ENCODE peak calls at places on chromosomes 12 and 14, in nine cellular contexts. U is K562; V is SJCRH30; W is Caco-2; T is mucosa of descending colon; A is IMR-90; E is cardiac fibroblast; P is cardiac muscle cell; Q is naive thymus-derived CD4-positive, alpha-beta T cell. N is an unnamed sample.

GRCh38 chr14:104445086-104445485 is 134.5 kb upstream of the C14orf180 start:
- DNase-seq in T (no peak), W (no peak), U (no peak), P (no peak), A (no peak), V (no peak), Q (no peak), E (no peak), N (no peak)

GRCh38 chr12:94798107-94798506 is 147.8 kb upstream of the TMCC3 start:
- DNase-seq in V (no peak), P (no peak), Q (no peak), W (no peak), U (no peak), E (no peak), T (no peak), A (no peak), N (no peak)

GRCh38 chr12:32533971-32534590 is 134.7 kb downstream of the FGD4 start:
- DNase-seq in V (peak), T (peak), U (no peak), W (peak), Q (no peak), E (peak), P (peak), A (peak), N (no peak)

GRCh38 chr12:12934556-12934955 is 17.4 kb downstream of the GPRC5D start:
- DNase-seq in U (no peak), P (no peak), V (no peak), T (no peak), Q (no peak), A (no peak), W (peak), E (no peak), N (no peak)

GRCh38 chr12:286531-287300 is 24.1 kb upstream of the SLC6A13 start:
- DNase-seq in T (no peak), E (no peak), P (no peak), W (no peak), U (no peak), A (no peak), V (no peak), Q (no peak), N (no peak)

GRCh38 chr12:63978519-63978918 is 134.0 kb downstream of the SRGAP1 start:
- DNase-seq in T (no peak), V (no peak), U (no peak), W (no peak), E (peak), Q (no peak), A (peak), P (no peak), N (no peak)

GRCh38 chr14:89178802-89179201 is 238.2 kb downstream of the FOXN3 start:
- DNase-seq in E (peak), P (peak), W (no peak), A (peak), V (no peak), Q (no peak), U (no peak), T (no peak), N (no peak)

GRCh38 chr12:54967461-54967860 is 17.1 kb downstream of the TESPA1 start:
- DNase-seq in V (no peak), Q (no peak), U (no peak), E (no peak), T (no peak), W (no peak), P (no peak), A (no peak), N (peak)

GRCh38 chr14:105064721-105065143 is 498 bp downstream of the GPR132 start:
- DNase-seq in V (no peak), T (peak), P (no peak), E (peak), U (peak), A (peak), W (peak), Q (no peak), N (no peak)

GRCh38 chr12:13197526-13198141 is 1.1 kb downstream of the EMP1 start:
- DNase-seq in U (no peak), Q (no peak), A (peak), T (no peak), E (peak), P (no peak), W (no peak), V (no peak), N (no peak)

GRCh38 chr12:52942914-52943207 is 6.1 kb upstream of the KRT18 start:
- DNase-seq in W (no peak), Q (no peak), E (no peak), U (no peak), T (no peak), V (no peak), A (no peak), P (no peak), N (no peak)

GRCh38 chr14:105570482-105570881 is 44.1 kb downstream of the TMEM121 start:
- DNase-seq in U (no peak), A (no peak), W (no peak), T (no peak), Q (no peak), V (no peak), E (no peak), P (no peak), N (no peak)

GRCh38 chr14:30855345-30856037 is 18.9 kb upstream of the COCH start:
- DNase-seq in A (no peak), U (no peak), T (no peak), Q (no peak), W (no peak), E (no peak), V (no peak), P (no peak), N (no peak)

GRCh38 chr12:15728118-15728598 is 61.0 kb downstream of the EPS8 start:
- DNase-seq in Q (no peak), T (no peak), U (no peak), W (no peak), E (peak), A (peak), V (no peak), P (no peak), N (no peak)

GRCh38 chr12:100995201-100995600 is 200.6 kb downstream of the ANO4 start:
- DNase-seq in V (no peak), Q (no peak), W (no peak), P (no peak), A (peak), U (no peak), E (peak), T (no peak), N (no peak)
- H3K4me3 ChIP-seq in V (no peak), Q (no peak), W (no peak), P (no peak), A (no peak), U (no peak), E (no peak), T (no peak), N (no peak)

DNA sequence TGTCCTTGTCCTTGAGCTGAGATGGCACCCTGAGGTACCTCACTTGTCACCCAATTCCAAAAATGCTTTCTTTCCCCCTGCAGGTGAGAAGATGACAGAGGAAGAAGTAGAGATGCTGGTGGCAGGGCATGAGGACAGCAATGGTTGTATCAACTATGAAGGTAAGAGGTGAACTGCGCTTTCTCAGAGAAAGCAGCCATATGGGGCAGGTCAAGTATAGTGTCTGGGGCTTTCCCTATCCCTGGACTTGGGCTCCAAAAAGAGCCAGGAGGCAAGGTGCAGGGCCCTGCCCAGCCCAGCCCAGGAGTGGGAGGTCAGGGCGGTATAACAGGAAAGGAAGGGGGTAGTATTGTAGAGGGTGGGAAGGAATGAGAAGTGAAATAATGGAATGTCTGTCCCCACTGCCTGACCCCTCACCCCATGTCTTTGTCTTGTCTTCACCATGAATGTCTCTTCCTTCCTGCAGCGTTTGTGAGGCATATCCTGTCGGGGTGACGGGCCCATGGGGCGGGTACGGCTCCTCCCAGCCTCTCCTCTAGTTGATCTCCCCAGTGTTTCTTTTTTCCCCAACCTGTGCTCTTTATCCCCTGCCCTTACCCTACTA is 2.1 kb downstream of the MYL6 start:
- DNase-seq in Q (peak), A (peak), E (peak), T (peak), P (no peak), U (no peak), V (no peak), W (no peak), N (peak)
- H3K4me3 ChIP-seq in Q (peak), A (peak), E (peak), T (no peak), P (peak), U (peak), V (no peak), W (no peak), N (peak)

GRCh38 chr12:108850854-108851573 is 6.4 kb downstream of the SSH1 start:
- DNase-seq in W (no peak), E (peak), T (no peak), P (no peak), A (peak), V (peak), U (peak), Q (no peak), N (no peak)
- H3K4me3 ChIP-seq in W (no peak), E (no peak), T (no peak), P (no peak), A (no peak), V (no peak), U (no peak), Q (no peak), N (no peak)

DNA sequence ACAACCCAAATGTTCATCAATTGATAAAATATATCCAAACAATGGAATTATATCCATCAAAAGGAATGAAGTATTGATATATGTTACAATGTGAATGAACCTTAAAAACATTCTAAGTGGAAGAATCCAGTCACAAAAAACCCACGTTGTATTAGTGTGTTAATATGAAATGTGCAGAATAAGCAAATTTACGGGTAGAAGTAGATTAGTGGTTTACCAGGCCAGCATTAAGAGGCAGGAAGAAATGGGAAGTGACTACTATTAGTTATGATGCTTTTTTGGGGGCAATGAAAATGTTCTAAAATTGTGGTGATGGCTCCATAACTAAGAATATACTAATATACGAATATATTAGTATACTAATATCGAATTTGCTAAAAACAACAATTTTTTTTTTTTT is 1.5 kb downstream of the COX16 start:
- DNase-seq in A (no peak), P (no peak), E (no peak), U (no peak), Q (no peak), V (no peak), W (no peak), T (no peak), N (no peak)
- H3K4me3 ChIP-seq in A (no peak), P (no peak), E (no peak), U (no peak), Q (no peak), V (no peak), W (peak), T (no peak), N (peak)

GRCh38 chr12:65606008-65606766 is 218.1 kb upstream of the HMGA2 start:
- DNase-seq in P (no peak), W (no peak), Q (no peak), E (no peak), U (peak), T (no peak), V (no peak), A (no peak), N (no peak)

GRCh38 chr12:65602191-65602578 is 222.1 kb upstream of the HMGA2 start:
- DNase-seq in Q (no peak), U (no peak), E (no peak), A (no peak), V (no peak), P (no peak), W (no peak), T (no peak), N (no peak)

GRCh38 chr12:65605019-65605418 is 219.3 kb upstream of the HMGA2 start:
- DNase-seq in T (no peak), A (peak), Q (no peak), V (no peak), P (no peak), E (peak), W (no peak), U (no peak), N (no peak)

GRCh38 chr12:65602579-65603295 is 221.5 kb upstream of the HMGA2 start:
- DNase-seq in A (peak), P (peak), Q (no peak), E (peak), W (peak), V (peak), T (peak), U (peak), N (peak)

DNA sequence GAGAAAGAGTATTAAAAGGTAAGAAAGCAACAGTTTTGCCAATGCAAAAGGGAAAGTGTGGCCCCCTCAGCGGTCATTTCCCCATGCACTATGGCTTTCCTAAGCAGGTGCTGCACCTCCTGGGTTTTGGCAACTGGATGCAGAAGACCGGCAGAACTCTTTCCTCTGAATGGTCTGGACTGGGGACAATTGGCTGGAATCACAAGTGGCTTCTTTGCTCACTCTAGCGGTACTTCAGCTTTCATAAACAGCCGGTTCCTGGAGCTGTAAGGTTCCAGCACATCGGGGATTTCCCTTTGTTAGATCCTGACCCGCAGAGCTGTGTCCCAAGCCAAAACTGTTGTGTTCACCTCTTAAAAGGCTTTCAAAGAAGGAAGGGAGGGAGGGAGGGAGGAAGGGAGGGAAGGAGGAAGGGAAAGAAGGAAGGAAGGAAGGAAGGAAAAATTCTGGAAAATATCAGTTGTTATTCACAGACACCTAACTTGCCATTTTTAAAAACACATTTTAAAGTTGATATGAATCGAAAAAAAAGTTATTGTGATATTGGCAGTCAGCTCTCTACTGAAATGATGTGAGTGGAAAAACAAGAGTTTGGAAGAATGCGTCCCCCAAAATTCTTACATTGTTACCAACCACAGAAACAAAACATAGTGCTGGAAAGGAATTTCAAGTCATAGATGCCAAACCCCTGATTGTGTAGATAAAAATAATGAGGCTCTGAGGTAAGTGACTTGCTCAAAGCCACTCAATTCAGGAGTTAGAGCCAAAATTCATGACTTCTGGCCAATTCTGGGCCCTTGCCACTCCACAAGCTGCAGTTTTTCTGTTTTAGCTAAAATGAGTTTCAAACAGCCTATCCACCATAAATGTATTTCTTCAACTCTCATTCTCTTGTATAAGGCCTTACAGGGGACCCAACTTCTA is 220.6 kb upstream of the HMGA2 start:
- DNase-seq in U (no peak), A (peak), Q (no peak), E (peak), T (no peak), W (no peak), V (peak), P (peak), N (no peak)
- H3K4me3 ChIP-seq in U (peak), A (peak), Q (no peak), E (peak), T (no peak), W (no peak), V (peak), P (no peak), N (no peak)

GRCh38 chr12:45050751-45051489 is at the start of gene DBX2:
- DNase-seq in V (no peak), P (peak), T (no peak), Q (no peak), U (no peak), E (no peak), W (no peak), A (no peak), N (no peak)
- H3K4me3 ChIP-seq in V (no peak), P (peak), T (no peak), Q (no peak), U (no peak), E (peak), W (peak), A (peak), N (no peak)

DNA sequence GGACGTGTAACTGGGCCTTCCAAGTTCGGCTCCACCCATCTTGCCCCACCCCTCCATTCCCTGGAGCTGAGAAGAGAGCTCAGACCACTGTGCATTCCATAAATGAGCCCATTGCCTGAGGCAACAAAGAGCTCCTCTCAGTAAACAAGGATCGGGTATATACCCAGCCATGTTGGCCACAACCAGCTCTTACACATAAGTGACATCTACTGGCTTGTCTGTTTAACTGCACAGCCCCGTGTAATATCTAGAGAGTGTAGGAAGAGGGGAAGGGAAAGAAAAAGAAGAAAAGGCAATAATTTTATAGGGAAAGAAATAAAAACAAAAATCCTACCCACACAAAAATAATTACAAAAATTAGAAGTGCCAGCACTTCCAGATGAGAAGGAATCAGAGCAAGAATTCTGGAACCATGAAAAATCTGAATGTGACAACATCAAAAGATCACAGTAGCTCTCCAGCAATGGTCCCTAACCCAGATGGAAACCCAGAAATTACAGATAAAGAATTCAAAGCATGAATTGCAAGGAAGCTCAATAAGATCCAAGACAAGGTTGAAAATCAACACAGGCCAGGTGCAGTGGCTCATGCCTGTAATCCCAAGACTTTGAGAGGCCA is 308.1 kb downstream of the RPAP3 start:
- DNase-seq in A (peak), P (no peak), U (no peak), E (peak), V (peak), W (peak), T (no peak), Q (no peak), N (peak)
- H3K4me3 ChIP-seq in A (no peak), P (no peak), U (no peak), E (no peak), V (no peak), W (no peak), T (no peak), Q (peak), N (no peak)

DNA sequence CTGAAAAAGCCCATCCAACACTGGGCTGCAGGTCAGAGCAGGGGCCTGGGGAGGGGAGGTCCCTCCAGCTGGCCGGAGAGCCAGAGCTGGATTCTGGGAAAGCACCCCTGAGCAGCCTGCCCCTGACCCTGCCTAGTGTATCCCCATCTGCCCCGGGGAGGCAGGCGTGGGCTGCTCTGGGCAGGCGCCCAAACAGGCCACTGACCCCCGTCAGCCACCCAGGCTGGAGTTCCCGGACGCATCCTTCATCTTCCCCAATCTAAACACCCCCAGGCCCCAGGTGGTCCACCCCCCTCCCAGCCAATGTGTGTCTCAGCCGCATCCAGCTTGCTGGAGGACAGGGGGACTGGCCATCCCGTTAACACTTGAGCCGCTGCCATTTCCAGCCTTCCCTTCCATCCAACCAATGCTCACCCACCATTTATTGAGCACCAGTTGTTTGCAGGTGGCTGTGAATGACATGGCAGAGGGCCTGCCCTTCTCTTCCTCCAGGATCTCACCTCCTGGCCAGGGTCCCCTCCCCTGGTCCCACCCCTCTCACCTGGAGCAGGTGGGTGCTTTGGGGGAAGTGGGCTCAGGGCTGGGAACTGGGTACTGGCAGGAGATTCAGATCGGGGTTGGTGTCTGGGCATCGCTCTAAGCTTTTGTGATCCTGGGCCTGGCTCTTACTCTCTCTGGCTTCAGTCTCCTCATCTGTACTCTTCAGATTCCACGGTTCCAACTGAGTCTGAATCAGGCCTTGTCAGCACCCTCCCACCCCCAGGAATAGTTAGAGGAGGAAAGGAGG is 743 bp upstream of the DTX1 start:
- DNase-seq in W (no peak), Q (no peak), E (no peak), V (no peak), P (no peak), U (no peak), A (no peak), T (no peak), N (no peak)
- H3K4me3 ChIP-seq in W (no peak), Q (peak), E (no peak), V (no peak), P (no peak), U (no peak), A (no peak), T (no peak), N (peak)

GRCh38 chr12:80700327-80700726 is 7.1 kb upstream of the MYF6 start:
- DNase-seq in A (no peak), U (no peak), Q (no peak), P (no peak), E (no peak), W (no peak), V (no peak), T (no peak), N (no peak)
- H3K4me3 ChIP-seq in A (no peak), U (no peak), Q (no peak), P (no peak), E (no peak), W (no peak), V (no peak), T (no peak), N (no peak)

DNA sequence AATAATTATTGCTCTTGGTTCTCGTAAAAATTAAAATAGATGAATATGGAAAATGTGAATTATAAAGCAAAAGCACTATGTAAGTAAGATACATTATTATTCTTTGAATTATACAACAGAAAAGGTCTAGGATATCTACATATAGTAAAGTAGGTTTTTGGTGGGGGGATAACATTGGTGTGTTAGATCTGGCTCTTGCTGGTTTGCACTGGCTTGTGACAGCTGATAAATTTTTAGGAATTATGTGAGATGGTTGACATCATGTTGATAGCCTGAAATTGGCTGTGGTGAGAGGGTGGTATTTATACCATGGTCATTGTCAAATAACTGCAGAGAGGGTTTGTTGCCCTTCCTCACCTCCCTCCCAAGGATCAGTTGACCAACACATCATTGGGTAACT is 50.7 kb upstream of the BTG1 start:
- DNase-seq in Q (no peak), E (no peak), W (no peak), P (no peak), V (no peak), U (no peak), T (no peak), A (no peak), N (no peak)
- H3K4me3 ChIP-seq in Q (no peak), E (no peak), W (no peak), P (no peak), V (no peak), U (no peak), T (no peak), A (no peak), N (no peak)

N was measured in Jurkat, Clone E6-1.